ENCODE peak calls at places on chromosomes 16 and 17, in seven cellular contexts. F is upper lobe of left lung; X is SK-N-SH; E is choroid plexus epithelial cell; S is ovary; Y is A673; D is CD4-positive, alpha-beta T cell. N is an unnamed sample.

GRCh38 chr17:43559161-43559816 is 13.1 kb upstream of the ETV4 start:
- DNase-seq in F (no peak), X (no peak), E (no peak), S (no peak), Y (no peak), D (no peak), N (no peak)

GRCh38 chr17:76467809-76468633 is 618 bp downstream of the AANAT start:
- DNase-seq in F (no peak), X (no peak), E (no peak), S (no peak), Y (no peak), D (no peak), N (no peak)

GRCh38 chr16:55242667-55243066 is 81.3 kb upstream of the IRX6 start:
- DNase-seq in F (no peak), X (no peak), E (no peak), S (no peak), Y (no peak), D (no peak), N (no peak)

GRCh38 chr16:28241924-28242323 is 30.2 kb upstream of the XPO6 start:
- DNase-seq in F (no peak), X (no peak), E (no peak), S (no peak), Y (no peak), D (no peak), N (no peak)

GRCh38 chr16:72094266-72094610 is 591 bp downstream of the DHX38 start:
- DNase-seq in F (no peak), X (no peak), E (peak; percentile 14), S (no peak), Y (peak; percentile 28), D (no peak), N (no peak)

GRCh38 chr17:75176625-75177024 is 6.1 kb downstream of the SUMO2 start:
- DNase-seq in F (no peak), X (no peak), E (no peak), S (no peak), Y (no peak), D (no peak), N (no peak)

GRCh38 chr17:35184274-35184673 is 9.9 kb downstream of the SLC35G3 start:
- DNase-seq in F (no peak), X (no peak), E (no peak), S (no peak), Y (no peak), D (no peak), N (no peak)

GRCh38 chr17:17190188-17190587 is 15.9 kb downstream of the PLD6 start:
- DNase-seq in F (no peak), X (no peak), E (no peak), S (no peak), Y (no peak), D (no peak), N (no peak)

GRCh38 chr16:46690281-46691178 is 1.1 kb downstream of the ORC6 start:
- DNase-seq in F (peak; percentile 39), X (no peak), E (peak; percentile 67), S (no peak), Y (no peak), D (no peak), N (no peak)

GRCh38 chr16:46688101-46688656 is 799 bp downstream of the VPS35 start:
- DNase-seq in F (no peak), X (no peak), E (peak; percentile 35), S (no peak), Y (no peak), D (no peak), N (no peak)

GRCh38 chr16:46687486-46687885 is 1.5 kb downstream of the VPS35 start:
- DNase-seq in F (no peak), X (no peak), E (no peak), S (no peak), Y (no peak), D (no peak), N (no peak)

GRCh38 chr16:46689492-46690280 is at the start of gene ORC6:
- DNase-seq in F (peak; percentile 95), X (peak; percentile 96), E (peak; percentile 97), S (peak; percentile 98), Y (peak; percentile 98), D (peak; percentile 93), N (peak; percentile 96)

DNA sequence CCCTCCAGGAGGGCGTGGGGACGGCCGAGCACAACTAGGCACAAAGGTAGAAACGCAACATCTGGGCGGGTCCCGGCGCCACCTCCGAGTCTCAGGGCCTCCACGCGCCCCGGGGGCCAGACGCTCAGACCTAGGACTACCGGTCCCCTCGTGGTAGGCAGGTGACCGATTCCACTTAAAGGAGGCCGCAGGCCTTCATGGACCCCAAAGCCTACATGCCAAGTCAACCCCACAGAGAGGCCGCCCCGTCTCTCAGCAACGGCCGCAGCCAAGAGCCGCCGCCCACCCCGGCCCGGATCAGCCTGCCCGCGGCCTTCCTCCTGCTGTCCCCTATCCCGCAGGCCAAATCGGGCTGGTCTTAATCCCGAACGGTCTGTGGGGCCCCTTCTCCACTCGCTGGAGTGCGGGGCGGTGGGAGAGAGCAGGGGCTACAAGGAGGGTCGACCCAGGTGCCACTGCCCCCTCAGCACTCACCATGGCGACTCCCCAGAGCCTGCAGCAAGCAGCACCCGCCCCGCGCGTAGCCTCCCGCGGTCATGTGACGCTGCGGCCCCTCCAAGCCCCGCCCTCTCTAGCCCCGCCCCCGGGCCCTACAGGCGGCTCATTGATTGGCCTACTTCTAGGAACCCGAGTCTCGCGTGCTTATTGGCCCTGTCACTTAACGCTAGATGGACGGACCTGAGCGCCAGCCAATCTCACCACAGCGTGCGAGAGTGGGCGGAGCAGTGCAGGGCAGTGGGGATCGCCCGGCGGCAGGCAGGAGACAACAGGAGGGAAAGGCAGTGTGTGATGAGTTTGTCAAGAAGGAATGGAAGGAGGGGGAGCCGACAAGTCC is at the start of gene VPS35:
- DNase-seq in F (peak; percentile 100), X (peak; percentile 95), E (peak; percentile 99), S (peak; percentile 99), Y (peak; percentile 99), D (peak; percentile 100), N (peak; percentile 96)
- TF ChIP-seq CTCF in F (peak; percentile 3), X (peak; percentile 44), E (no peak), S (no peak), Y (no peak), D (no peak), N (peak; percentile 15)

GRCh38 chr16:81444448-81445121 is at the start of gene CMIP:
- DNase-seq in F (peak; percentile 98), X (peak; percentile 96), E (peak; percentile 75), S (peak; percentile 87), Y (peak; percentile 83), D (peak; percentile 65), N (peak; percentile 96)

GRCh38 chr16:81446318-81447275 is 2.0 kb downstream of the CMIP start:
- DNase-seq in F (no peak), X (peak; percentile 55), E (no peak), S (no peak), Y (no peak), D (no peak), N (peak; percentile 37)

GRCh38 chr16:81443688-81444447 is 740 bp upstream of the CMIP start:
- DNase-seq in F (no peak), X (no peak), E (no peak), S (peak; percentile 56), Y (no peak), D (no peak), N (no peak)

GRCh38 chr16:81445926-81446317 is 1.3 kb downstream of the CMIP start:
- DNase-seq in F (no peak), X (no peak), E (no peak), S (no peak), Y (no peak), D (no peak), N (no peak)

GRCh38 chr16:81445143-81445922 is 725 bp downstream of the CMIP start:
- DNase-seq in F (peak; percentile 92), X (peak; percentile 78), E (peak; percentile 44), S (peak; percentile 33), Y (peak; percentile 22), D (no peak), N (peak; percentile 70)
- TF ChIP-seq CTCF in F (no peak), X (peak; percentile 47), E (peak; percentile 32), S (no peak), Y (peak; percentile 31), D (peak; percentile 10), N (no peak)

GRCh38 chr16:66950437-66950836 is 10.6 kb upstream of the CES3 start:
- DNase-seq in F (no peak), X (no peak), E (no peak), S (no peak), Y (no peak), D (no peak), N (no peak)

GRCh38 chr16:66950971-66951790 is 9.9 kb upstream of the CES3 start:
- DNase-seq in F (no peak), X (no peak), E (no peak), S (no peak), Y (no peak), D (no peak), N (no peak)

GRCh38 chr16:66948034-66948821 is 12.8 kb upstream of the CES3 start:
- DNase-seq in F (peak; percentile 88), X (no peak), E (no peak), S (no peak), Y (no peak), D (no peak), N (no peak)

GRCh38 chr16:66947302-66948033 is 12.2 kb downstream of the CES2 start:
- DNase-seq in F (peak; percentile 81), X (peak; percentile 88), E (peak; percentile 88), S (peak; percentile 75), Y (peak; percentile 92), D (peak; percentile 84), N (peak; percentile 89)

DNA sequence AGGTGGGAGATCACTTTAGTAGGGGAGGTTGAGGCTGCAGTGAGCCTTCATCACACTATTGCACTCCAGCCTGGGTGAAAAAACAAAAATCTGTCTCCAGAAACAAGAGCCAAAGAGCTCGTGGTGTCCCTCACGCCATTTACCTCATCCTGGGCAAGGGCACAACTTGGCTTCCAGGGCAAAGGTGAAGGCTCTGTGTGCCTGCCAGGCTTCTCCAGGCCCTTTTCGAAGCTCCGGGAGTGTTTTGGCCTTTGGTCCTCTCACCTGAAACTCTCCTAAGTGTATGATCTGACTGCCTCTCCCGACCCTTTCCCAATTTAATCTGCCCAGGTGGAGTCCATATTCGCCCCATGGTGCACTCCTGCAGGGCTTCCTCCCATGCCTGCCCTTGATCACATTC is 11.6 kb upstream of the CES3 start:
- DNase-seq in F (no peak), X (no peak), E (no peak), S (no peak), Y (no peak), D (no peak), N (no peak)
- TF ChIP-seq CTCF in F (no peak), X (no peak), E (no peak), S (no peak), Y (no peak), D (no peak), N (no peak)

GRCh38 chr16:88453217-88453531 is at the start of gene ZFPM1:
- DNase-seq in F (no peak), X (no peak), E (no peak), S (no peak), Y (no peak), D (no peak), N (no peak)

GRCh38 chr16:88453621-88454314 is 688 bp downstream of the ZFPM1 start:
- DNase-seq in F (peak; percentile 90), X (peak; percentile 65), E (peak; percentile 31), S (no peak), Y (peak; percentile 38), D (no peak), N (no peak)

GRCh38 chr16:88455610-88456355 is 2.7 kb downstream of the ZFPM1 start:
- DNase-seq in F (peak; percentile 90), X (peak; percentile 63), E (peak; percentile 53), S (no peak), Y (peak; percentile 47), D (peak; percentile 51), N (peak; percentile 88)

GRCh38 chr16:88452485-88453216 is 429 bp upstream of the ZFPM1 start:
- DNase-seq in F (peak; percentile 100), X (peak; percentile 98), E (peak; percentile 96), S (peak; percentile 97), Y (peak; percentile 95), D (peak; percentile 97), N (peak; percentile 99)

DNA sequence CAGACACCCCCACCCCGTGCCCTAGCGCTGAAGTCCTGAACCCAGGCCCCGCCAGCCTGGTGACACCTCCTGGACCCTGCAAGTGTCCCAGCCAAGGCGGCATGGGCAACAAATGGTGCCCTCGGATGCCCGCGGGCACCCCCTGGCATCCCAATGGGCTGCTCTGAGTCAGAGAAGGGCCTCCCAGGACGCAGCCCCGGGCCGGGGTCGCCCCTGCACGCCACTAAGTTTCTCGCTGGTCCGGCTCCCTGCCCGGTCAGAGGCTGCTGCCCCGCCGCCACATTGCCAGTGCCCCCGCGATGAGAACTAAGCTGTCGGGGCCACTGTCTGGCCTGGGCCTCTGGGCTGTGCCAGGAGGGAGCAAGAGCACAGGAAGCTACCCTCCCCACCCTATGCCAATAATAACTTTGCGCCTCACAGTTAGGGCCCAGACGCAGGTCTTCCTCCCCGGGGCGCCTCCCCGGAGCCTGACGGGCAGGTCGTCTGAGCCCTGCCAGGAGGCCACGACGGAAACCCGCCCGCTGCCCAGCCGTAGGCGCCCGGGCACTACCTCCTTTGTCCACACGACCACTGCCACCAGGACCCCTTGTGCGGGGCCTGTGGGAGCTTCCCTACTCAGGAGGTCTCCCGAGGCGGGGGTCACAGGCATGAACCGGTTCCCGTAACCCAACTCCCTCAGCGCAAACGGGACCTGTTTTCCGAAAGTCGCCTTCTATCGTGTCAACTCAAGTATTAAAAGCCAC is 1.4 kb downstream of the ZFPM1 start:
- DNase-seq in F (peak; percentile 89), X (peak; percentile 72), E (no peak), S (no peak), Y (no peak), D (peak; percentile 30), N (no peak)
- TF ChIP-seq CTCF in F (peak; percentile 22), X (peak; percentile 7), E (no peak), S (no peak), Y (no peak), D (no peak), N (no peak)